ENCODE peak calls at places on chromosome 14, in seven cellular contexts. One of them, this sample, is unnamed. For H3K27me3 and H3K36me3, the result is how much of the 10 kb centered on the place peaks cover.

GRCh38 chr14:60328588-60328987 is 79.6 kb downstream of the PPM1A start:
- DNase-seq in Karpas-422: peak
- DNase-seq in CD4-positive, CD25-positive, alpha-beta regulatory T cell: no peak
- DNase-seq in BE2C: no peak
- DNase-seq in aorta: no peak
- DNase-seq in uterus: no peak
- DNase-seq in mesendoderm: peak
- DNase-seq in this sample: peak

GRCh38 chr14:87217023-87217422 is 776.0 kb downstream of the GALC start:
- DNase-seq in aorta: no peak
- DNase-seq in uterus: no peak
- DNase-seq in mesendoderm: no peak
- DNase-seq in BE2C: no peak
- DNase-seq in CD4-positive, CD25-positive, alpha-beta regulatory T cell: no peak
- DNase-seq in Karpas-422: no peak
- DNase-seq in this sample: no peak

GRCh38 chr14:74855021-74855420 is 20.9 kb downstream of the PROX2 start:
- DNase-seq in CD4-positive, CD25-positive, alpha-beta regulatory T cell: no peak
- DNase-seq in Karpas-422: no peak
- DNase-seq in aorta: no peak
- DNase-seq in uterus: no peak
- DNase-seq in BE2C: no peak
- DNase-seq in mesendoderm: no peak
- DNase-seq in this sample: no peak

GRCh38 chr14:55077155-55077554 is 25.7 kb downstream of the MAPK1IP1L start:
- DNase-seq in Karpas-422: no peak
- DNase-seq in aorta: no peak
- DNase-seq in CD4-positive, CD25-positive, alpha-beta regulatory T cell: peak
- DNase-seq in uterus: no peak
- DNase-seq in mesendoderm: no peak
- DNase-seq in BE2C: no peak
- DNase-seq in this sample: no peak

GRCh38 chr14:92615451-92615850 is 101.9 kb downstream of the RIN3 start:
- DNase-seq in BE2C: no peak
- DNase-seq in uterus: no peak
- DNase-seq in Karpas-422: no peak
- DNase-seq in mesendoderm: peak
- DNase-seq in aorta: no peak
- DNase-seq in CD4-positive, CD25-positive, alpha-beta regulatory T cell: peak
- DNase-seq in this sample: no peak

GRCh38 chr14:51085007-51085406 is 9.9 kb downstream of the TRIM9 start:
- DNase-seq in mesendoderm: no peak
- DNase-seq in Karpas-422: no peak
- DNase-seq in CD4-positive, CD25-positive, alpha-beta regulatory T cell: no peak
- DNase-seq in aorta: no peak
- DNase-seq in uterus: no peak
- DNase-seq in BE2C: no peak
- DNase-seq in this sample: no peak

GRCh38 chr14:100287202-100287997 is 18.8 kb downstream of the SLC25A29 start:
- DNase-seq in aorta: no peak
- DNase-seq in BE2C: no peak
- DNase-seq in uterus: no peak
- DNase-seq in CD4-positive, CD25-positive, alpha-beta regulatory T cell: no peak
- DNase-seq in Karpas-422: no peak
- DNase-seq in mesendoderm: no peak
- DNase-seq in this sample: peak

GRCh38 chr14:86003998-86004397 is 474.1 kb downstream of the FLRT2 start:
- DNase-seq in CD4-positive, CD25-positive, alpha-beta regulatory T cell: no peak
- DNase-seq in Karpas-422: no peak
- DNase-seq in mesendoderm: no peak
- DNase-seq in uterus: no peak
- DNase-seq in BE2C: no peak
- DNase-seq in aorta: no peak
- DNase-seq in this sample: no peak

GRCh38 chr14:65565948-65566347 is 153.4 kb downstream of the FUT8 start:
- DNase-seq in mesendoderm: no peak
- DNase-seq in uterus: no peak
- DNase-seq in Karpas-422: no peak
- DNase-seq in BE2C: no peak
- DNase-seq in CD4-positive, CD25-positive, alpha-beta regulatory T cell: no peak
- DNase-seq in aorta: no peak
- DNase-seq in this sample: no peak

GRCh38 chr14:98907271-98907670 is 364.7 kb downstream of the BCL11B start:
- DNase-seq in CD4-positive, CD25-positive, alpha-beta regulatory T cell: no peak
- DNase-seq in uterus: no peak
- DNase-seq in mesendoderm: no peak
- DNase-seq in Karpas-422: no peak
- DNase-seq in BE2C: no peak
- DNase-seq in aorta: no peak
- DNase-seq in this sample: no peak

GRCh38 chr14:54606178-54606577 is 39.2 kb downstream of the SAMD4A start:
- DNase-seq in BE2C: no peak
- DNase-seq in mesendoderm: peak
- DNase-seq in Karpas-422: no peak
- DNase-seq in uterus: no peak
- DNase-seq in aorta: peak
- DNase-seq in CD4-positive, CD25-positive, alpha-beta regulatory T cell: no peak
- DNase-seq in this sample: peak

DNA sequence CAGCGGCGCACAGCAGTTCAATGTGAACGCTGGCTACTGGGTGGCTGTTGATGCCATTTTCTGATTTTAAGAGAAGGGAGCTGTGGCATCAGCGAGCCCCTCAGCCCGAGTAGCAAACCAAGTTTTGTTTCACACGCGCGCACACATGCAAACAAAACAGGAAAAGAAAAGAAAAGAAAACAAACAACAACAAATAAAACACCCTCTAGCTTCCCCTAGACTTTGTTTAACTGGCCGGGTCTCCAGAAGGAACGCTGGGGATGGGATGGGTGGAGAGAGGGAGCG is 540 bp downstream of the PAX9 start:
- DNase-seq in BE2C: no peak
- DNase-seq in mesendoderm: no peak
- DNase-seq in aorta: no peak
- DNase-seq in Karpas-422: no peak
- DNase-seq in uterus: no peak
- DNase-seq in CD4-positive, CD25-positive, alpha-beta regulatory T cell: no peak
- DNase-seq in this sample: no peak
- H3K27me3 ChIP-seq in BE2C: half or more
- H3K27me3 ChIP-seq in mesendoderm: half or more
- H3K27me3 ChIP-seq in aorta: under half
- H3K27me3 ChIP-seq in Karpas-422: under half
- H3K27me3 ChIP-seq in uterus: half or more
- H3K27me3 ChIP-seq in CD4-positive, CD25-positive, alpha-beta regulatory T cell: under half
- H3K27me3 ChIP-seq in this sample: half or more

GRCh38 chr14:103329421-103330347 is 4.4 kb upstream of the EIF5 start:
- DNase-seq in BE2C: no peak
- DNase-seq in aorta: peak
- DNase-seq in mesendoderm: no peak
- DNase-seq in uterus: no peak
- DNase-seq in Karpas-422: peak
- DNase-seq in CD4-positive, CD25-positive, alpha-beta regulatory T cell: no peak
- DNase-seq in this sample: peak

GRCh38 chr14:103330536-103330935 is 3.5 kb upstream of the EIF5 start:
- DNase-seq in uterus: no peak
- DNase-seq in Karpas-422: peak
- DNase-seq in aorta: no peak
- DNase-seq in BE2C: no peak
- DNase-seq in CD4-positive, CD25-positive, alpha-beta regulatory T cell: no peak
- DNase-seq in mesendoderm: no peak
- DNase-seq in this sample: no peak

GRCh38 chr14:103334644-103335603 is 887 bp downstream of the EIF5 start:
- DNase-seq in mesendoderm: peak
- DNase-seq in CD4-positive, CD25-positive, alpha-beta regulatory T cell: peak
- DNase-seq in Karpas-422: peak
- DNase-seq in aorta: peak
- DNase-seq in BE2C: peak
- DNase-seq in uterus: peak
- DNase-seq in this sample: peak

GRCh38 chr14:103333754-103334643 is at the start of gene EIF5:
- DNase-seq in aorta: peak
- DNase-seq in BE2C: peak
- DNase-seq in Karpas-422: peak
- DNase-seq in uterus: peak
- DNase-seq in CD4-positive, CD25-positive, alpha-beta regulatory T cell: peak
- DNase-seq in mesendoderm: peak
- DNase-seq in this sample: peak

DNA sequence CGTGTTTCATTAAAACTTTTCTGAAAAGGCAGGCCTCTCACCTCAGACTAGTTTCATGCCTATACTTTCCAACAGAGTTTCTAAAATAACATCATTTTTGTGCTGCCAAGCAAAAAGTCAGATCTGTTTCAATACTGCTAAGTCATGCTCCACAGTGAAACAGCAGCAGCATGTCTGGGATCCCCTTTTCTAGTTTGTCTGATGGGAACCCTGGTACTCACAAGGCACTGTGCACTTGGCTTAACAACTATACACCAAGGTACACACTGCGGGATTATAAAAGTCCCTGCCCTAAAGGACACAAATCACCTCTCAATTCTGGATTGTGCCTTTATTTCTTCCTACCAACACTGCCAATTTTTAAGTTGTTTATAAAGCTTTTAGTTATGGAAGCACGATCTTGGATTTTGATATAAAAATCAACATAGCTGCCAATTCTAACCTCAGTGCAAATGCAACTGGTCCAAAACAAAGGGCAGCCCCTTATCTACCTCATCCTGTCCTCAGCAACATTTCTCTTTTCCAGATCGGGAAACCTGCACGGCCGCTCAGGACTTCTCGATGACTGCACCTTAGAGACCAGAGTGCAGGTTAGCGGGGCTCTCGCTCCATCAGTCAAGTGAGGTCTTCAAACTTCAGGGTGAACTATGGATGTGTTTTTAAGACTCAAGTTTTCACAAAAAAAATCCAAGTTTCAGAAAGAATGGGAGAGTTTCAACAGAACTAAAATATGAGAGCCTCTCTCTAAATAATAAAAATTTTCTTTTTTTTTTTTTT is 1.7 kb upstream of the EIF5 start:
- DNase-seq in aorta: no peak
- DNase-seq in CD4-positive, CD25-positive, alpha-beta regulatory T cell: no peak
- DNase-seq in BE2C: no peak
- DNase-seq in Karpas-422: peak
- DNase-seq in mesendoderm: no peak
- DNase-seq in uterus: no peak
- DNase-seq in this sample: peak
- H3K4me3 ChIP-seq in aorta: no peak
- H3K4me3 ChIP-seq in CD4-positive, CD25-positive, alpha-beta regulatory T cell: no peak
- H3K4me3 ChIP-seq in BE2C: no peak
- H3K4me3 ChIP-seq in Karpas-422: peak
- H3K4me3 ChIP-seq in mesendoderm: no peak
- H3K4me3 ChIP-seq in uterus: no peak
- H3K4me3 ChIP-seq in this sample: no peak

GRCh38 chr14:104334812-104335161 is 196.4 kb downstream of the KIF26A start:
- DNase-seq in mesendoderm: no peak
- DNase-seq in aorta: no peak
- DNase-seq in uterus: no peak
- DNase-seq in Karpas-422: no peak
- DNase-seq in BE2C: no peak
- DNase-seq in CD4-positive, CD25-positive, alpha-beta regulatory T cell: no peak
- DNase-seq in this sample: peak

GRCh38 chr14:104335176-104335575 is 196.8 kb downstream of the KIF26A start:
- DNase-seq in mesendoderm: no peak
- DNase-seq in CD4-positive, CD25-positive, alpha-beta regulatory T cell: no peak
- DNase-seq in aorta: no peak
- DNase-seq in uterus: no peak
- DNase-seq in BE2C: no peak
- DNase-seq in Karpas-422: no peak
- DNase-seq in this sample: peak

GRCh38 chr14:104335611-104336010 is 197.2 kb downstream of the KIF26A start:
- DNase-seq in mesendoderm: no peak
- DNase-seq in uterus: no peak
- DNase-seq in Karpas-422: no peak
- DNase-seq in BE2C: no peak
- DNase-seq in aorta: no peak
- DNase-seq in CD4-positive, CD25-positive, alpha-beta regulatory T cell: no peak
- DNase-seq in this sample: no peak

GRCh38 chr14:104339829-104340228 is 201.4 kb downstream of the KIF26A start:
- DNase-seq in BE2C: no peak
- DNase-seq in Karpas-422: no peak
- DNase-seq in CD4-positive, CD25-positive, alpha-beta regulatory T cell: no peak
- DNase-seq in aorta: no peak
- DNase-seq in uterus: no peak
- DNase-seq in mesendoderm: no peak
- DNase-seq in this sample: no peak

DNA sequence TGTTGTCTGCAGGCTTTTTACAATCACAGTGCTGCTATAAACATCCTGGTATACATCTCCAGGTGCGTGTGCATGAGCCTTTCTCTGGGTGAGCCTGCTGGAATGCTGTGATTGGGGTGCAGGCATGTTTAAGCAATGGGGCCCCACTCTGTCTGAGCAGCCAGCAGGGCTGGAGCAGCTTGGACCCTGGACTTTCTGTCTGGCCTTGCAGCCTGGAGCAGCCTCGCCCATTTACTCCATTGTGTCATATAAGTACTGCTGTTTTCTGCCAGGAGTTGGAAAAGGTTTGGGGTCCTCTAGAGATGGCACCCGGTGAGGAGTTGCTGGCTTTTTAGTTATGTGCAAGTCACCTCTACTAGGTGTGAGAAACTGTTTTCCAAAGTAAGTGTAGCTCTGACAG is 199.0 kb downstream of the KIF26A start:
- DNase-seq in CD4-positive, CD25-positive, alpha-beta regulatory T cell: no peak
- DNase-seq in Karpas-422: no peak
- DNase-seq in BE2C: no peak
- DNase-seq in aorta: no peak
- DNase-seq in mesendoderm: no peak
- DNase-seq in uterus: no peak
- DNase-seq in this sample: no peak
- H3K36me3 ChIP-seq in CD4-positive, CD25-positive, alpha-beta regulatory T cell: under half
- H3K36me3 ChIP-seq in Karpas-422: under half
- H3K36me3 ChIP-seq in BE2C: under half
- H3K36me3 ChIP-seq in aorta: under half
- H3K36me3 ChIP-seq in mesendoderm: under half
- H3K36me3 ChIP-seq in uterus: under half
- H3K36me3 ChIP-seq in this sample: under half

DNA sequence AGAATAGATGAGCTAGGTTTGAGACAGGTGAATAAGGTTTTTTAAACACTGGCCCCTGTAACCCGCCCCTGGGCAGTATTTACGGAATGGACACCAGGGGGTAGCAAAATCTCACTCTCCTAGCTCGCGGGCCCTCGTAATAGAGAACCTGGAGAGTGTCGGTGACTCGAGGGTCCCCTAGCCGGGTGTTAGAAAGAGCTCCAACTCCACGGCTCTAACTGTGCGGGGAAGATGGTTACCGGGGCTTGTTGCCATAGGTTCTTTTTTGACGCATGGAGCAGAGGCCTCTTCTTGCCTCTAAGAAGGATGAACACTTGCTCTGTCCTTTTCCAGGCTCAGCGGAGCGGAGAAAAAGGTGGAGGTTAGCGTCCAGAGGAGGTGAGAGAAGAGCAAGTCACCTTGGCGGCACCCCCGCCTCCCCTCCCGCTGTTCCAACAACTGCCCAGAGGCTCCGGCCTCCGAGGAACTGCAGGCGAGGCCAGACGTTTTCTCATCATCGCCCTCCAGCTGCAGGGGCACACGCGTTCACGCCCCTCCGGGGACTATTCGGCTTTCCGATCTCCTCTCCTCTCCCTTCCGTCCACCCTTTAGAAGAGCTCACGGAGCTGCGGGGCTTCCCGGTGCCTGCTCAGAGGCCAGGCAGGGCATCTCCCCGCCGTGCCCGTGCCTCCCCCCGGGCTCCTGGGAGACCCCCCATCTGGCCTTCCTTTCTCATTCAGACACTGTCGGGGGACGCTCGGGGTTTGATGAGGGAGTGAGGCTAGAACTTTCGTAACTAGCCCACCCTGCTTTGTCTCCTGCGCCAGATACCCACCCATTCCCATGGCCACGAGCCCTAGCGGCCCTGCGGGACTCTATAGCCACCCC is 1.4 kb upstream of the ARHGEF40 start:
- DNase-seq in CD4-positive, CD25-positive, alpha-beta regulatory T cell: peak
- DNase-seq in Karpas-422: peak
- DNase-seq in mesendoderm: peak
- DNase-seq in BE2C: peak
- DNase-seq in uterus: peak
- DNase-seq in aorta: peak
- DNase-seq in this sample: peak
- H3K27me3 ChIP-seq in CD4-positive, CD25-positive, alpha-beta regulatory T cell: under half
- H3K27me3 ChIP-seq in Karpas-422: under half
- H3K27me3 ChIP-seq in mesendoderm: under half
- H3K27me3 ChIP-seq in BE2C: under half
- H3K27me3 ChIP-seq in uterus: under half
- H3K27me3 ChIP-seq in aorta: under half
- H3K27me3 ChIP-seq in this sample: under half